ENCODE peak calls at places on chromosome 16, in eight cellular contexts. C, T, F, E, Y, S, A and D are unnamed samples.

GRCh38 chr16:19223235-19223847 is 55.3 kb downstream of the SYT17 start:
- DNase-seq in C (no peak), T (peak), F (peak), E (no peak), Y (no peak), S (no peak), A (no peak), D (peak)

GRCh38 chr16:1152651-1153259 is at the start of gene CACNA1H:
- DNase-seq in C (no peak), T (peak), F (no peak), E (no peak), Y (no peak), S (no peak), A (peak), D (no peak)

GRCh38 chr16:57661510-57661909 is 6.6 kb upstream of the ADGRG3 start:
- DNase-seq in C (no peak), T (no peak), F (no peak), E (no peak), Y (no peak), S (no peak), A (no peak), D (no peak)

GRCh38 chr16:27520982-27521673 is 28.6 kb downstream of the GTF3C1 start:
- DNase-seq in C (no peak), T (no peak), F (no peak), E (peak), Y (no peak), S (no peak), A (no peak), D (no peak)

GRCh38 chr16:2447920-2448583 is 11.9 kb upstream of the TEDC2 start:
- DNase-seq in C (no peak), T (no peak), F (no peak), E (no peak), Y (no peak), S (no peak), A (no peak), D (no peak)

GRCh38 chr16:9199312-9199711 is 107.9 kb downstream of the HAPSTR1 start:
- DNase-seq in C (no peak), T (no peak), F (no peak), E (no peak), Y (no peak), S (no peak), A (no peak), D (no peak)

GRCh38 chr16:73173396-73173795 is 125.5 kb upstream of the ZFHX3 start:
- DNase-seq in C (no peak), T (no peak), F (no peak), E (no peak), Y (no peak), S (no peak), A (no peak), D (no peak)

GRCh38 chr16:14307623-14308356 is 236.7 kb downstream of the MRTFB start:
- DNase-seq in C (no peak), T (no peak), F (no peak), E (peak), Y (no peak), S (peak), A (no peak), D (no peak)

GRCh38 chr16:2015117-2015946 is 4.3 kb upstream of the NPW start:
- DNase-seq in C (no peak), T (no peak), F (peak), E (no peak), Y (no peak), S (no peak), A (no peak), D (peak)

GRCh38 chr16:53504665-53505064 is 1.7 kb upstream of the AKTIP start:
- DNase-seq in C (no peak), T (no peak), F (no peak), E (peak), Y (no peak), S (no peak), A (no peak), D (no peak)

GRCh38 chr16:11636172-11636721 is 32.0 kb upstream of the SNN start:
- DNase-seq in C (no peak), T (peak), F (peak), E (no peak), Y (peak), S (no peak), A (no peak), D (peak)

GRCh38 chr16:4293822-4294457 is 21.1 kb upstream of the TFAP4 start:
- DNase-seq in C (peak), T (peak), F (peak), E (peak), Y (peak), S (no peak), A (no peak), D (no peak)

GRCh38 chr16:50251375-50252081 is 14.8 kb upstream of the ADCY7 start:
- DNase-seq in C (peak), T (no peak), F (no peak), E (peak), Y (no peak), S (no peak), A (no peak), D (no peak)

GRCh38 chr16:66926171-66926570 is 836 bp upstream of the RRAD start:
- DNase-seq in C (no peak), T (no peak), F (peak), E (peak), Y (no peak), S (peak), A (no peak), D (no peak)

GRCh38 chr16:56269824-56270684 is 78.8 kb downstream of the GNAO1 start:
- DNase-seq in C (no peak), T (peak), F (no peak), E (peak), Y (no peak), S (no peak), A (no peak), D (no peak)